ENCODE peak calls at places on chromosome 13, in seven cellular contexts. One of them, this sample, is unnamed.

GRCh38 chr13:20594276-20594675 is 27.3 kb downstream of the IFT88 start:
- DNase-seq in fibroblast of lung: no peak
- DNase-seq in MM.1S: no peak
- DNase-seq in fibroblast of pulmonary artery: no peak
- DNase-seq in upper lobe of right lung: no peak
- DNase-seq in pancreas: no peak
- DNase-seq in astrocyte of the spinal cord: no peak
- DNase-seq in this sample: no peak

GRCh38 chr13:33330483-33330882 is 44.9 kb upstream of the STARD13 start:
- DNase-seq in fibroblast of lung: no peak
- DNase-seq in MM.1S: no peak
- DNase-seq in fibroblast of pulmonary artery: no peak
- DNase-seq in upper lobe of right lung: no peak
- DNase-seq in pancreas: no peak
- DNase-seq in astrocyte of the spinal cord: no peak
- DNase-seq in this sample: no peak

GRCh38 chr13:31697290-31697689 is 42.0 kb upstream of the RXFP2 start:
- DNase-seq in fibroblast of lung: no peak
- DNase-seq in MM.1S: no peak
- DNase-seq in fibroblast of pulmonary artery: no peak
- DNase-seq in upper lobe of right lung: no peak
- DNase-seq in pancreas: no peak
- DNase-seq in astrocyte of the spinal cord: no peak
- DNase-seq in this sample: no peak

GRCh38 chr13:98866882-98867281 is 111.0 kb downstream of the DOCK9 start:
- DNase-seq in fibroblast of lung: no peak
- DNase-seq in MM.1S: no peak
- DNase-seq in fibroblast of pulmonary artery: no peak
- DNase-seq in upper lobe of right lung: no peak
- DNase-seq in pancreas: no peak
- DNase-seq in astrocyte of the spinal cord: no peak
- DNase-seq in this sample: no peak

GRCh38 chr13:48761256-48761655 is 107.5 kb downstream of the CYSLTR2 start:
- DNase-seq in fibroblast of lung: peak
- DNase-seq in MM.1S: no peak
- DNase-seq in fibroblast of pulmonary artery: no peak
- DNase-seq in upper lobe of right lung: no peak
- DNase-seq in pancreas: no peak
- DNase-seq in astrocyte of the spinal cord: no peak
- DNase-seq in this sample: no peak

GRCh38 chr13:100139822-100140221 is 50.9 kb downstream of the PCCA start:
- DNase-seq in fibroblast of lung: peak
- DNase-seq in MM.1S: no peak
- DNase-seq in fibroblast of pulmonary artery: no peak
- DNase-seq in upper lobe of right lung: no peak
- DNase-seq in pancreas: no peak
- DNase-seq in astrocyte of the spinal cord: no peak
- DNase-seq in this sample: no peak

GRCh38 chr13:102550507-102550906 is 46.3 kb upstream of the TPP2 start:
- DNase-seq in fibroblast of lung: no peak
- DNase-seq in MM.1S: no peak
- DNase-seq in fibroblast of pulmonary artery: no peak
- DNase-seq in upper lobe of right lung: no peak
- DNase-seq in pancreas: no peak
- DNase-seq in astrocyte of the spinal cord: no peak
- DNase-seq in this sample: no peak

GRCh38 chr13:40706439-40706838 is 40.0 kb upstream of the FOXO1 start:
- DNase-seq in fibroblast of lung: no peak
- DNase-seq in MM.1S: no peak
- DNase-seq in fibroblast of pulmonary artery: no peak
- DNase-seq in upper lobe of right lung: no peak
- DNase-seq in pancreas: no peak
- DNase-seq in astrocyte of the spinal cord: no peak
- DNase-seq in this sample: no peak

GRCh38 chr13:26280822-26281221 is 26.9 kb downstream of the CDK8 start:
- DNase-seq in fibroblast of lung: no peak
- DNase-seq in MM.1S: no peak
- DNase-seq in fibroblast of pulmonary artery: peak
- DNase-seq in upper lobe of right lung: no peak
- DNase-seq in pancreas: no peak
- DNase-seq in astrocyte of the spinal cord: peak
- DNase-seq in this sample: no peak

GRCh38 chr13:74133657-74134201 is 475 bp downstream of the KLF12 start:
- DNase-seq in fibroblast of lung: peak
- DNase-seq in MM.1S: peak
- DNase-seq in fibroblast of pulmonary artery: peak
- DNase-seq in upper lobe of right lung: peak
- DNase-seq in pancreas: peak
- DNase-seq in astrocyte of the spinal cord: peak
- DNase-seq in this sample: peak

GRCh38 chr13:40985596-40986327 is 33.4 kb downstream of the ELF1 start:
- DNase-seq in fibroblast of lung: no peak
- DNase-seq in MM.1S: peak
- DNase-seq in fibroblast of pulmonary artery: no peak
- DNase-seq in upper lobe of right lung: no peak
- DNase-seq in pancreas: no peak
- DNase-seq in astrocyte of the spinal cord: no peak
- DNase-seq in this sample: no peak

GRCh38 chr13:20219585-20219984 is 12.5 kb downstream of the GJB6 start:
- DNase-seq in fibroblast of lung: no peak
- DNase-seq in MM.1S: peak
- DNase-seq in fibroblast of pulmonary artery: no peak
- DNase-seq in upper lobe of right lung: no peak
- DNase-seq in pancreas: no peak
- DNase-seq in astrocyte of the spinal cord: no peak
- DNase-seq in this sample: no peak

GRCh38 chr13:53158201-53158600 is 129.6 kb downstream of the OLFM4 start:
- DNase-seq in fibroblast of lung: no peak
- DNase-seq in MM.1S: no peak
- DNase-seq in fibroblast of pulmonary artery: no peak
- DNase-seq in upper lobe of right lung: no peak
- DNase-seq in pancreas: no peak
- DNase-seq in astrocyte of the spinal cord: no peak
- DNase-seq in this sample: no peak

GRCh38 chr13:26022538-26023292 is 29.1 kb downstream of the SHISA2 start:
- DNase-seq in fibroblast of lung: peak
- DNase-seq in MM.1S: no peak
- DNase-seq in fibroblast of pulmonary artery: peak
- DNase-seq in upper lobe of right lung: peak
- DNase-seq in pancreas: peak
- DNase-seq in astrocyte of the spinal cord: peak
- DNase-seq in this sample: peak

GRCh38 chr13:45258339-45258685 is 57.5 kb upstream of the KCTD4 start:
- DNase-seq in fibroblast of lung: peak
- DNase-seq in MM.1S: no peak
- DNase-seq in fibroblast of pulmonary artery: peak
- DNase-seq in upper lobe of right lung: no peak
- DNase-seq in pancreas: no peak
- DNase-seq in astrocyte of the spinal cord: peak
- DNase-seq in this sample: no peak

GRCh38 chr13:77815330-77815729 is 103.3 kb downstream of the EDNRB start:
- DNase-seq in fibroblast of lung: peak
- DNase-seq in MM.1S: no peak
- DNase-seq in fibroblast of pulmonary artery: peak
- DNase-seq in upper lobe of right lung: no peak
- DNase-seq in pancreas: no peak
- DNase-seq in astrocyte of the spinal cord: no peak
- DNase-seq in this sample: no peak

DNA sequence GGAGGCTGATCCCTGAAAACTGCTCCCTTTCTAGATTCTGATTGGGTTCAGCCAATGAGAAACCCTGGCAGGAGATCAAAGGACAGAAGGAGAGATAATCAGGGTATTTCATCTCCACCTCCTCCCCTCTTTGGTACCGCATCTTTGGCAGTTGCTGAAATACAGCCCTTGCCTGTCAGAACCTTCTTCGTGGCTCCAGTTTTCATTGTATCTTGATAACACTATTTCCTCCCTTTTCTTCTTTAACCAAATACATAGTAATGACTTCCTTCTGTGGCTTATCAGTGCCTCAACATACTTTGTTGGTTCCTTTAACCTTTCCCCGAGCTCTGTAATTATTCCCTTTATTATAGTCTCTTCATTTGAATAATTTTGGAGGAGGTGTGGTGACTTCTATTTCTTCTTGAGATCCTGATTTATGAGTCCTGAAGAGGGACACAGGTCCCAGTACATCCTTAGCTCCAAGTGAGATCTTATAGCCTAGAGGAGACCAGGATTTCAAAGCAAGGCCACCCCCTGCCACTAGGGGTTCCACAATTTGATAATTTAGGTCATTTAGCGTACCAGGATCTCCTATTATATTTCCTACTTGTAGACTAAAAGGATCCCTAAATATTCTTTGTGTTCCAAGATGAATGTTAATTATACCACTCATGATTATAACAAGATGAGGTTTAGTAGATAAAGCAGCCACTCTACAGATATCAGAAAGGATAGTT is 98.0 kb downstream of the EDNRB start:
- DNase-seq in fibroblast of lung: no peak
- DNase-seq in MM.1S: no peak
- DNase-seq in fibroblast of pulmonary artery: no peak
- DNase-seq in upper lobe of right lung: no peak
- DNase-seq in pancreas: no peak
- DNase-seq in astrocyte of the spinal cord: no peak
- DNase-seq in this sample: no peak
- TF ChIP-seq CTCF in fibroblast of lung: no peak
- TF ChIP-seq CTCF in MM.1S: no peak
- TF ChIP-seq CTCF in fibroblast of pulmonary artery: peak
- TF ChIP-seq CTCF in upper lobe of right lung: no peak
- TF ChIP-seq CTCF in pancreas: no peak
- TF ChIP-seq CTCF in astrocyte of the spinal cord: no peak
- TF ChIP-seq CTCF in this sample: no peak

GRCh38 chr13:110346661-110347067 is 39.6 kb downstream of the COL4A2 start:
- DNase-seq in fibroblast of lung: no peak
- DNase-seq in MM.1S: no peak
- DNase-seq in fibroblast of pulmonary artery: no peak
- DNase-seq in upper lobe of right lung: no peak
- DNase-seq in pancreas: no peak
- DNase-seq in astrocyte of the spinal cord: no peak
- DNase-seq in this sample: no peak

GRCh38 chr13:110348751-110349150 is 41.7 kb downstream of the COL4A2 start:
- DNase-seq in fibroblast of lung: no peak
- DNase-seq in MM.1S: no peak
- DNase-seq in fibroblast of pulmonary artery: no peak
- DNase-seq in upper lobe of right lung: no peak
- DNase-seq in pancreas: no peak
- DNase-seq in astrocyte of the spinal cord: no peak
- DNase-seq in this sample: no peak

GRCh38 chr13:110347088-110347487 is 40.0 kb downstream of the COL4A2 start:
- DNase-seq in fibroblast of lung: no peak
- DNase-seq in MM.1S: no peak
- DNase-seq in fibroblast of pulmonary artery: no peak
- DNase-seq in upper lobe of right lung: no peak
- DNase-seq in pancreas: no peak
- DNase-seq in astrocyte of the spinal cord: no peak
- DNase-seq in this sample: no peak

GRCh38 chr13:110348309-110348625 is 41.2 kb downstream of the COL4A2 start:
- DNase-seq in fibroblast of lung: no peak
- DNase-seq in MM.1S: no peak
- DNase-seq in fibroblast of pulmonary artery: no peak
- DNase-seq in upper lobe of right lung: no peak
- DNase-seq in pancreas: no peak
- DNase-seq in astrocyte of the spinal cord: no peak
- DNase-seq in this sample: no peak

DNA sequence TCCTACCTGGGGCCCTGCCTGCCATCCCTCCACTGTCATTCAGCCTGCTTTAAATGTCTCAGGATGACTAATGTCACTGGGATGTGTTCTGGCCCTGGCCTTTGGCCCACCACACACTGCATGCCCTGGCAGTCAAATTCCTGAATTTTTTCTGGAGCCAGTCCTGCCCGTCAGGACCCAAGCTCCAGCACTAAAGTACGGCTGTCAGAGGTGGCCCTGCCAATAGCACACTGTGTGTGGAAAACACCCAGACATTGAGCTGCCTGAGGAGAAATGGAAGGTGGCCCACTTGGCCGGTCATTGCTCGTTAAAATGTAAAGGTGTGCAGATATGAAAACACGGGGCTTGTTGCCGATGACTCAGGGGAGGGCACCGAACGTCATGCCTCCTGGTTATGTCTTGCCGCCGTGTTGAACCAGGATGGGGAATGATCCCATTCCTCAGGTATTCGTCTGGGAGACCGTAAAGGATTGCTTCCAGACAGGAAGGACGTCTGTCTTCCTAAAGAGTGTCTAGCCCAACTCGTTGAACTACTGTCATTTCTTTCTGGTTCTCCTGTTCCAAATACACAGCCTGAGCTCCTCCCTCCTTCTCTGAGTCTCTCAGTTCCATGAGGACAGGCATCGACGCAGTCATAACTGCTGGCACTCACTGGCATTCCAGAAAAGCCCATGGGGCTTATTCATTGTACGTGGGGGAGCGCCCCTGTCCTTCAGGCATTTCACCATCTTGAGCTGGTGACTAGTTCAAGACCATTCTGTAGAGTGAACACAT is 40.6 kb downstream of the COL4A2 start:
- DNase-seq in fibroblast of lung: peak
- DNase-seq in MM.1S: no peak
- DNase-seq in fibroblast of pulmonary artery: peak
- DNase-seq in upper lobe of right lung: no peak
- DNase-seq in pancreas: no peak
- DNase-seq in astrocyte of the spinal cord: peak
- DNase-seq in this sample: peak
- TF ChIP-seq CTCF in fibroblast of lung: no peak
- TF ChIP-seq CTCF in MM.1S: no peak
- TF ChIP-seq CTCF in fibroblast of pulmonary artery: no peak
- TF ChIP-seq CTCF in upper lobe of right lung: no peak
- TF ChIP-seq CTCF in pancreas: no peak
- TF ChIP-seq CTCF in astrocyte of the spinal cord: no peak
- TF ChIP-seq CTCF in this sample: no peak

DNA sequence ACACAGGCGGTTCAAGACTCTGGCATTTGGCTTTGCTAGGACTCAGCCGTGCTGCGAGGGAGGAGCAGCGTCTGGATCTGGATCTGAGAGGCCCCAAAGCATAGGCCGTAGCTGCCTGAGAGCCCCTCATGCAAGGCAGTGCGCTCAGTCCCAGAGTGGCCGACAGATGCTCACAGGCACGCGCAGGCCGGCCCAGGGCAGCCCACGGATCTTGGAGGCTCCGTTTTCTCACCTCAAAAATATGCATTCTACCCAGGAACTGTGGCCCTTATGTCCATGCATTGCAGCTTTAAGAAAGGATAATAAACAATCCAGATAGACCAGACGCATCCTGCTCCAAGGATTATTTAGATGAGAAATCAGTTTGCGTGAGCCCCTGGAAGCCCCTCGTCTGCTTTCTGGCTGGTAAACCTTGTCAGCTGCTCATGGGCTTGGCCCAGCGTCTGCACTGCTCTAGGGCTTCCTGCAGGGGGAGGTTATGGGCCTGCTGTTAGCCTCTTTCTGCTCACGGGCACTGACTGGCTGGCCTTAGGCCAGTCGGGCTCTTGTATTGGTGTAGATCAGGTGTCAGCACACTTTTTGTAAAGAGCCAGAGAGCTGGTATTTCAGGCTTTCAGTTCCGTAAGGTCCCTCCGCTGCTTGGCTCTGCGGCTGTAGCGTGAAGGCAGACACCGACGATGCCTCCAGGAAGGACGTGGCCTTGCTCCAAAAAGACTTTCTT is 24.2 kb downstream of the TEX29 start:
- DNase-seq in fibroblast of lung: peak
- DNase-seq in MM.1S: no peak
- DNase-seq in fibroblast of pulmonary artery: peak
- DNase-seq in upper lobe of right lung: peak
- DNase-seq in pancreas: no peak
- DNase-seq in astrocyte of the spinal cord: peak
- DNase-seq in this sample: no peak
- TF ChIP-seq CTCF in fibroblast of lung: no peak
- TF ChIP-seq CTCF in MM.1S: no peak
- TF ChIP-seq CTCF in fibroblast of pulmonary artery: peak
- TF ChIP-seq CTCF in upper lobe of right lung: peak
- TF ChIP-seq CTCF in pancreas: no peak
- TF ChIP-seq CTCF in astrocyte of the spinal cord: peak
- TF ChIP-seq CTCF in this sample: no peak

GRCh38 chr13:113635048-113635420 is 23.0 kb downstream of the ATP4B start:
- DNase-seq in fibroblast of lung: no peak
- DNase-seq in MM.1S: no peak
- DNase-seq in fibroblast of pulmonary artery: no peak
- DNase-seq in upper lobe of right lung: peak
- DNase-seq in pancreas: peak
- DNase-seq in astrocyte of the spinal cord: no peak
- DNase-seq in this sample: no peak
- TF ChIP-seq CTCF in fibroblast of lung: no peak
- TF ChIP-seq CTCF in MM.1S: no peak
- TF ChIP-seq CTCF in fibroblast of pulmonary artery: no peak
- TF ChIP-seq CTCF in upper lobe of right lung: no peak
- TF ChIP-seq CTCF in pancreas: no peak
- TF ChIP-seq CTCF in astrocyte of the spinal cord: no peak
- TF ChIP-seq CTCF in this sample: no peak

This sample was measured in Calu3.